ENCODE peak calls at places on chromosomes 6 and 20, in four cellular contexts. One of them, this sample, is unnamed.

GRCh38 chr6:52285174-52286068 is 879 bp upstream of the MCM3 start:
- DNase-seq in GM12878: no peak
- DNase-seq in HL-60: no peak
- DNase-seq in K562: no peak
- DNase-seq in this sample: no peak

GRCh38 chr6:112004397-112005341 is 49.2 kb upstream of the CCN6 start:
- DNase-seq in GM12878: no peak
- DNase-seq in HL-60: no peak
- DNase-seq in K562: no peak
- DNase-seq in this sample: no peak

GRCh38 chr20:17727351-17727750 is 27.6 kb downstream of the BANF2 start:
- DNase-seq in GM12878: no peak
- DNase-seq in HL-60: no peak
- DNase-seq in K562: no peak
- DNase-seq in this sample: no peak

GRCh38 chr6:10163159-10163962 is 251.5 kb downstream of the TFAP2A start:
- DNase-seq in GM12878: no peak
- DNase-seq in HL-60: no peak
- DNase-seq in K562: no peak
- DNase-seq in this sample: no peak

GRCh38 chr6:170288091-170288631 is 2.7 kb downstream of the DLL1 start:
- DNase-seq in GM12878: no peak
- DNase-seq in HL-60: no peak
- DNase-seq in K562: no peak
- DNase-seq in this sample: no peak

GRCh38 chr6:119284861-119285521 is 64.6 kb downstream of the MAN1A1 start:
- DNase-seq in GM12878: no peak
- DNase-seq in HL-60: no peak
- DNase-seq in K562: peak
- DNase-seq in this sample: no peak

GRCh38 chr6:32622545-32623401 is 14.4 kb upstream of the HLA-DQA1 start:
- DNase-seq in GM12878: peak
- DNase-seq in HL-60: peak
- DNase-seq in K562: no peak
- DNase-seq in this sample: peak

GRCh38 chr6:135054238-135054574 is 416 bp downstream of the HBS1L start:
- DNase-seq in GM12878: no peak
- DNase-seq in HL-60: no peak
- DNase-seq in K562: peak
- DNase-seq in this sample: no peak

GRCh38 chr6:25250878-25251277 is 28.3 kb upstream of the CARMIL1 start:
- DNase-seq in GM12878: peak
- DNase-seq in HL-60: no peak
- DNase-seq in K562: no peak
- DNase-seq in this sample: no peak

DNA sequence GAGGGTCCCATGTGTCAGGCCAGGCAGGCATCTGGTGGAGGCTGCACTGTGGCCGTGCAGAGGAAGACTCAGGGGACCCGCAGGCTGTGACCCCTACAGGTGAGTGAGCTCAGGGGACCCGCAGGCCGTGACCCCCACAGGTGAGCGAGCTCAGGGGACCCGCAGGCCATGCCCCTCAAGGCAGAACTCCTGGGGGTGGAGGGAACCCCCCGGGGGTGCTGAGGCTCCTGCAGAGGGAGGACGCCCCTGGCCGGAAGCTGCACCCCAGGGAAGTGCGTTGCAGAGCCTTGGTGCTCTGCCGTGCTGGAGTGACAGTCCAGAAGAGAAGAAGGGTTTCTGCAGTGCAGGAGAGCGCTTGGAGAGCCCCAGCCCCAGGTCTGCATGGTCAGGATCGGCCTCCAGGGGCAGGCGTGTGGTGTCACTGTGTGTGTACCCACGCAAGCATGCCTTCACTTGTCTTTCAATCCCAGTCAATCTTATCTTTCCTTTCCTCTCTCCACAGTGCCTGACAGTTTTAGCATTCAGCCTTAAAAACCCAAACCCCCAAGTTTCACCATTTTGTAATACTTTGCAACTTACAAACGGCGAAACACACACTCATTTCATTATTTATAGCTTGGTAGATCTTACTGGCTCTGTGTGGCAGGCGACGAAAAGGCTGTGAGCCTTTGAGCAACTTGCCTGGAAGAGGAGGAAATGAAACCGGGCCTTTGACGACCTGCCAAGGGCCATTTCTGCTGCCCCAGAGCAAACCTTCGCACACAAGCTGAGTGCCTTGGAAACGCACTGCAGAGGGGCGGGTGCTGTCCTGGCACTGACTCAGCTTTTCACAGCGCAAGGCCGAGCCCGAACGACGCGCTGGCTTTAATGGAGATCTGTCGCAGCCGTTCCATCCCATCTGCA is 101.4 kb upstream of the AGPAT4 start:
- DNase-seq in GM12878: no peak
- DNase-seq in HL-60: peak
- DNase-seq in K562: peak
- DNase-seq in this sample: no peak
- TF ChIP-seq SPI1 in GM12878: no peak
- TF ChIP-seq SPI1 in HL-60: no peak
- TF ChIP-seq SPI1 in K562: no peak
- TF ChIP-seq SPI1 in this sample: peak

DNA sequence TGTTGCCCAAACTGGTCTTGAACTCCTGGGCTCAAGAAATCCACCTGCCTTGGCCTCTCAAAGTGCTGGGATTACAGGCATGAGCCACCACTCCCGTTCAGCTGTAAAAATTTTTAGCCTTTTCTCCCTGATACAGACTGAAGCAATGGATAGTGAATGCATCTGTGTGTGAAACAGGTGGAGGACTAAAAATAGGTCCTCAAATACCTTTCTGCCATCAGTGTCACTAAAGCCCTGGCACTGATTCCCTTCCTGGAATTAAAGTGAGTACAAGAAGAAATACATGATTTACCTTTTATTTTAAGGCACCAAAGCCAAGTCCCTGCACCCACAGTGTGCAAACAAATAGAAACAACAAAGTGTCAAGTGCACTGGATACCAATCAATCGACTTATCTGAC is 25.1 kb downstream of the TULP4 start:
- DNase-seq in GM12878: no peak
- DNase-seq in HL-60: no peak
- DNase-seq in K562: no peak
- DNase-seq in this sample: no peak
- TF ChIP-seq POLR2AphosphoS5 in GM12878: no peak
- TF ChIP-seq POLR2AphosphoS5 in HL-60: no peak
- TF ChIP-seq POLR2AphosphoS5 in K562: no peak
- TF ChIP-seq POLR2AphosphoS5 in this sample: no peak

GRCh38 chr6:7107578-7108195 is at the start of gene RREB1:
- DNase-seq in GM12878: no peak
- DNase-seq in HL-60: peak
- DNase-seq in K562: peak
- DNase-seq in this sample: peak
- TF ChIP-seq SPI1 in GM12878: no peak
- TF ChIP-seq SPI1 in HL-60: peak
- TF ChIP-seq SPI1 in K562: peak
- TF ChIP-seq SPI1 in this sample: peak

GRCh38 chr6:31271641-31272357 is at the start of gene HLA-C:
- DNase-seq in GM12878: peak
- DNase-seq in HL-60: peak
- DNase-seq in K562: peak
- DNase-seq in this sample: peak

GRCh38 chr6:31265926-31266325 is 6.0 kb downstream of the HLA-C start:
- DNase-seq in GM12878: no peak
- DNase-seq in HL-60: no peak
- DNase-seq in K562: no peak
- DNase-seq in this sample: no peak

GRCh38 chr6:31267504-31268371 is 4.2 kb downstream of the HLA-C start:
- DNase-seq in GM12878: no peak
- DNase-seq in HL-60: no peak
- DNase-seq in K562: no peak
- DNase-seq in this sample: no peak

GRCh38 chr6:31270788-31271640 is 878 bp downstream of the HLA-C start:
- DNase-seq in GM12878: no peak
- DNase-seq in HL-60: peak
- DNase-seq in K562: no peak
- DNase-seq in this sample: peak

DNA sequence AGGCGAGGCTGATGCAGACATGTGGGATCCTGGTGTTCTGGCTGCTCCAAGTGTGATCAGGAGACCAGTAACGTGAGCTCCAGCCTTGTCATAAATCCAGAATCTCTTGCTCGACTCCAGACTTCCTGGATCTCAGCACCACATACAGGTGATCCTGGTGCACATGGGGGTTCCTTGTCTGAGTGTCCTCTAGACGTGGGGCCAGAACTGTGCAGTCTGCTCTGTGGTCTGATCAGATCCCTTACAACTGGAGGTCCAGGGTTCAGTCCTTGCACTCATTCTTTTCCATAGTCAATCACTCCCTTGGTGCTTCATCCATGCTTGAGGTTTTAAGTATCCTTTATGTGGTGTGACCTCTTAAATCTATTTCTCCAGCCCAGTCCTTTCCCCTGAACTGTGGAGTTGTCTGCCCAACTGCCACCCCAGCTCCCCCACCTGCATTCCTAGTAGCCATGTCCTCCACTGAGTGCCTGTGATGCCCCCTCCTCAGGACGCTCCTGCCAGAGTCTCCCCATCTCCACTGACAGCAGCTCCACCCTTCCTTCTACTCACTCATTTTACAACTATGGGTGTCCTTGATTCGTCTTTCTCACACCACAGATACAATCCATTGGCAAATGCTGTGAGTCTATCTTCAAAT is 5.1 kb downstream of the HLA-C start:
- DNase-seq in GM12878: no peak
- DNase-seq in HL-60: no peak
- DNase-seq in K562: no peak
- DNase-seq in this sample: no peak
- TF ChIP-seq POLR2AphosphoS5 in GM12878: peak
- TF ChIP-seq POLR2AphosphoS5 in HL-60: no peak
- TF ChIP-seq POLR2AphosphoS5 in K562: no peak
- TF ChIP-seq POLR2AphosphoS5 in this sample: peak

GRCh38 chr6:8108759-8109539 is 6.6 kb upstream of the EEF1E1 start:
- DNase-seq in GM12878: no peak
- DNase-seq in HL-60: no peak
- DNase-seq in K562: no peak
- DNase-seq in this sample: no peak

GRCh38 chr6:8110117-8110721 is 7.9 kb upstream of the EEF1E1 start:
- DNase-seq in GM12878: no peak
- DNase-seq in HL-60: no peak
- DNase-seq in K562: no peak
- DNase-seq in this sample: no peak

GRCh38 chr6:8110725-8111124 is 8.4 kb upstream of the EEF1E1 start:
- DNase-seq in GM12878: no peak
- DNase-seq in HL-60: no peak
- DNase-seq in K562: no peak
- DNase-seq in this sample: no peak

GRCh38 chr6:8103726-8104125 is 1.4 kb upstream of the EEF1E1 start:
- DNase-seq in GM12878: no peak
- DNase-seq in HL-60: no peak
- DNase-seq in K562: no peak
- DNase-seq in this sample: no peak

DNA sequence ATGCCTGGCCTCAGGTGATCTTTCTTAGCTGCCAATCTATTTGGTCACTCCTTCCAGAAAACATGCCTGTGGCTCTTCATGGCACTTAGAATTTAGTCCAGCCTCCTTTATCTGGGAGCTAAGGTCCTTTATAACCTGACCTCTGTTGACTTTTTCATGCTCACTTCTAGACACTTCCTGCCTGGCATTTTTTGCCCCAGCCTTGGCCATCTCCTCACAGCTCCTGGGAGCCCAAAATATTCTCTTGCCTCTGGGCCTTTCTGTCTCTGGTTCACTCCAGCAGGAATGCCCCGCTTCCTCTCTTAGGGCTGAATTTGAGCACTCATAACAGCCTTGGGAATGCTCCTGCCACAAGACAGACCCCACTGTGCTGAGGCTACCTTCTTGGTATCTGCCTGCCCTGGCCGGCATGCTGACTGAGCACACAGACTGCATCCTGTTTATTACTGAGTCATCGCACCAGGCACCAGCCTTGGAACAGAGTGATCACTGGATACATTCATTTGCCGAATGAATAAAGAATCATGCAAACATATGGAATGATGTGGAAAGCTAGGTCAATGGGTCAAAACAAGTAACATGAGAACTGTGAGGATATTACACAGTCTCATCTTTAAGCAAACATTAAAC is 5.8 kb upstream of the EEF1E1 start:
- DNase-seq in GM12878: no peak
- DNase-seq in HL-60: no peak
- DNase-seq in K562: peak
- DNase-seq in this sample: no peak
- TF ChIP-seq SPI1 in GM12878: no peak
- TF ChIP-seq SPI1 in HL-60: no peak
- TF ChIP-seq SPI1 in K562: no peak
- TF ChIP-seq SPI1 in this sample: no peak

This sample was measured in GM12891.